ENCODE peak calls at places on chromosomes 13 and 19, in six cellular contexts. J, W, E, Y, M and V are unnamed samples. For H3K4me1, the result is how much of the 10 kb centered on the place peaks cover.

GRCh38 chr13:62250501-62251175 is 835.0 kb upstream of the PCDH20 start:
- DNase-seq in Y (no peak), J (no peak), W (no peak), E (no peak), M (no peak), V (no peak)

GRCh38 chr19:42433503-42434260 is 6.5 kb upstream of the LIPE start:
- DNase-seq in Y (no peak), M (peak), E (peak), W (peak), J (peak), V (peak)

GRCh38 chr13:110819203-110820014 is 95.5 kb downstream of the ANKRD10 start:
- DNase-seq in M (peak), W (peak), E (peak), Y (peak), J (peak), V (peak)

GRCh38 chr13:89846890-89847585 is 1500.4 kb upstream of the MIR17HG start:
- DNase-seq in M (no peak), W (no peak), J (no peak), Y (no peak), E (no peak), V (no peak)

GRCh38 chr19:13959962-13960862 is 7.9 kb downstream of the DCAF15 start:
- DNase-seq in W (peak), Y (peak), M (no peak), E (no peak), J (no peak), V (no peak)

GRCh38 chr19:6204866-6205723 is 69.6 kb downstream of the ACSBG2 start:
- DNase-seq in W (no peak), Y (peak), J (no peak), E (no peak), M (no peak), V (no peak)

GRCh38 chr13:98300956-98301641 is 124.0 kb upstream of the RNF113B start:
- DNase-seq in W (no peak), E (no peak), M (no peak), Y (no peak), J (peak), V (no peak)

GRCh38 chr19:10497371-10497770 is 5.8 kb downstream of the KEAP1 start:
- DNase-seq in E (no peak), Y (peak), M (no peak), J (no peak), W (no peak), V (no peak)

DNA sequence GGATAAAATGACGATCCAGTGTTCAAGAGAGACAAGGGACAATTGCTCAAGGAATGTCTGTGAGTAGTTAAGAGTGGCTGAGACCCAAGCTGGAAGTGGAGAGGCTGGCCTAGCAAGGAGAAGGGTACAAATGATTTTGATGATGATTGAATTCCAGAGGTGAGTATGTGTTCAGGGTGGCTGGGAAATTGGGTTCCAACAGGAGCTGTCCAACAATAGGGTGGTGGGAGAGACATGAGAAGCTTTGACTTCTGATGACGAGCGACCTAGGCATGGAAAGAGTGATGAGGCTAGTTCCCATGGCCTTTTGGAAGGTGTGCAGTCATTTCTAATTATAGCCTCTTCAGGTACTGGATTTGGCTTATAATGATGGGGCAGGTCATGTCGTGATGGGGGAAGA is 29.1 kb upstream of the DCLK1 start:
- DNase-seq in M (no peak), J (no peak), W (no peak), Y (no peak), E (no peak), V (no peak)
- H3K4me1 ChIP-seq in M (under half), J (under half), W (under half), Y (under half), E (under half), V (under half)

DNA sequence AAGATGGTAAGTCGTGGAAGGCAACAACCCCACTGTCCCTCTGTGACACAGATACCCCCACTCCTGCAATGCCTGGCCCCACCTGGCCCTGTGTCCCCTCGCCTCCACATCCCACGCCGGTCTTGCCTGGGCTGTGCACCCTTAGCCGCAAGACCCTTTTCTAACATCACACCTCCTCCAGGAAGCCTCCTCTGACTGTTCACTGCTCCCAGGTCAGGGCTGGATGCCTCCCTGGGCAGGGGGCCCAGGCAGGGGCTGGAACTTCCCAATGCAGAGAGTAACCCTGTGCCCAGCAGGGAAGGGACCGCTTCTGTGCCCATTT is 1.3 kb downstream of the FBN3 start:
- DNase-seq in E (no peak), M (no peak), Y (peak), W (no peak), J (no peak), V (no peak)
- H3K4me1 ChIP-seq in E (under half), M (under half), Y (under half), W (under half), J (under half), V (under half)

GRCh38 chr13:31697290-31697689 is 42.0 kb upstream of the RXFP2 start:
- DNase-seq in M (no peak), W (no peak), Y (no peak), J (no peak), E (no peak), V (no peak)

GRCh38 chr13:31703780-31704179 is 35.5 kb upstream of the RXFP2 start:
- DNase-seq in W (no peak), Y (no peak), M (no peak), E (no peak), J (no peak), V (peak)

GRCh38 chr13:31699650-31700049 is 39.7 kb upstream of the RXFP2 start:
- DNase-seq in J (no peak), M (no peak), Y (peak), W (peak), E (no peak), V (no peak)
- H3K4me1 ChIP-seq in J (under half), M (under half), Y (under half), W (under half), E (under half), V (under half)

GRCh38 chr19:2624537-2625091 is 77.9 kb downstream of the GNG7 start:
- DNase-seq in W (peak), E (no peak), Y (peak), J (peak), M (peak), V (peak)

GRCh38 chr19:2625434-2625833 is 77.1 kb downstream of the GNG7 start:
- DNase-seq in E (no peak), Y (peak), J (no peak), W (no peak), M (no peak), V (peak)

GRCh38 chr19:2627319-2627829 is 75.1 kb downstream of the GNG7 start:
- DNase-seq in W (no peak), M (peak), E (peak), J (peak), Y (peak), V (peak)

GRCh38 chr19:2627855-2628254 is 74.6 kb downstream of the GNG7 start:
- DNase-seq in Y (peak), M (no peak), W (no peak), J (no peak), E (no peak), V (no peak)

GRCh38 chr19:2623743-2624142 is 78.8 kb downstream of the GNG7 start:
- DNase-seq in E (no peak), Y (no peak), W (no peak), M (no peak), J (no peak), V (no peak)
- H3K4me1 ChIP-seq in E (under half), Y (under half), W (under half), M (under half), J (under half), V (under half)